ENCODE peak calls at places on chromosomes 4 and X, in nine cellular contexts. One of them, this sample, is unnamed.

GRCh38 chr4:138736362-138736761 is 279.2 kb upstream of the NOCT start:
- DNase-seq in esophagus squamous epithelium: no peak
- DNase-seq in HCT116: no peak
- DNase-seq in stomach: no peak
- DNase-seq in right lobe of liver: no peak
- DNase-seq in GM12878: no peak
- DNase-seq in heart left ventricle: no peak
- DNase-seq in breast epithelium: no peak
- DNase-seq in tibial nerve: no peak
- DNase-seq in this sample: no peak

GRCh38 chr4:153222162-153222789 is 18.0 kb downstream of the TRIM2 start:
- DNase-seq in esophagus squamous epithelium: no peak
- DNase-seq in GM12878: no peak
- DNase-seq in right lobe of liver: peak
- DNase-seq in HCT116: no peak
- DNase-seq in heart left ventricle: peak
- DNase-seq in breast epithelium: peak
- DNase-seq in tibial nerve: peak
- DNase-seq in stomach: peak
- DNase-seq in this sample: peak

GRCh38 chr4:138199568-138200235 is 42.4 kb downstream of the SLC7A11 start:
- DNase-seq in HCT116: peak
- DNase-seq in GM12878: no peak
- DNase-seq in breast epithelium: no peak
- DNase-seq in right lobe of liver: no peak
- DNase-seq in esophagus squamous epithelium: no peak
- DNase-seq in tibial nerve: no peak
- DNase-seq in stomach: peak
- DNase-seq in heart left ventricle: no peak
- DNase-seq in this sample: no peak

GRCh38 chr4:153081693-153082092 is 122.5 kb upstream of the TRIM2 start:
- DNase-seq in right lobe of liver: no peak
- DNase-seq in heart left ventricle: no peak
- DNase-seq in HCT116: no peak
- DNase-seq in GM12878: no peak
- DNase-seq in breast epithelium: no peak
- DNase-seq in stomach: no peak
- DNase-seq in esophagus squamous epithelium: no peak
- DNase-seq in tibial nerve: no peak
- DNase-seq in this sample: no peak

GRCh38 chrX:38891641-38892413 is 90.6 kb downstream of the MID1IP1 start:
- DNase-seq in tibial nerve: no peak
- DNase-seq in GM12878: no peak
- DNase-seq in right lobe of liver: no peak
- DNase-seq in heart left ventricle: no peak
- DNase-seq in stomach: no peak
- DNase-seq in esophagus squamous epithelium: no peak
- DNase-seq in HCT116: no peak
- DNase-seq in breast epithelium: no peak
- DNase-seq in this sample: no peak

GRCh38 chr4:125620066-125620850 is 305.5 kb downstream of the FAT4 start:
- DNase-seq in stomach: no peak
- DNase-seq in breast epithelium: no peak
- DNase-seq in heart left ventricle: no peak
- DNase-seq in HCT116: no peak
- DNase-seq in right lobe of liver: no peak
- DNase-seq in GM12878: no peak
- DNase-seq in esophagus squamous epithelium: no peak
- DNase-seq in tibial nerve: no peak
- DNase-seq in this sample: no peak

GRCh38 chrX:88136328-88136727 is 610.7 kb upstream of the CPXCR1 start:
- DNase-seq in HCT116: no peak
- DNase-seq in breast epithelium: no peak
- DNase-seq in heart left ventricle: no peak
- DNase-seq in right lobe of liver: no peak
- DNase-seq in GM12878: no peak
- DNase-seq in tibial nerve: no peak
- DNase-seq in esophagus squamous epithelium: no peak
- DNase-seq in stomach: no peak
- DNase-seq in this sample: no peak

GRCh38 chr4:75985116-75985515 is 5.6 kb downstream of the SDAD1 start:
- DNase-seq in HCT116: no peak
- DNase-seq in heart left ventricle: no peak
- DNase-seq in stomach: no peak
- DNase-seq in right lobe of liver: no peak
- DNase-seq in esophagus squamous epithelium: no peak
- DNase-seq in tibial nerve: no peak
- DNase-seq in breast epithelium: no peak
- DNase-seq in GM12878: no peak
- DNase-seq in this sample: no peak

GRCh38 chr4:38876636-38877035 is 9.0 kb downstream of the FAM114A1 start:
- DNase-seq in tibial nerve: no peak
- DNase-seq in GM12878: no peak
- DNase-seq in breast epithelium: no peak
- DNase-seq in stomach: no peak
- DNase-seq in HCT116: no peak
- DNase-seq in esophagus squamous epithelium: no peak
- DNase-seq in heart left ventricle: no peak
- DNase-seq in right lobe of liver: no peak
- DNase-seq in this sample: no peak

GRCh38 chr4:114012749-114013148 is 33.3 kb upstream of the ARSJ start:
- DNase-seq in stomach: no peak
- DNase-seq in esophagus squamous epithelium: no peak
- DNase-seq in right lobe of liver: no peak
- DNase-seq in HCT116: no peak
- DNase-seq in tibial nerve: no peak
- DNase-seq in GM12878: no peak
- DNase-seq in heart left ventricle: no peak
- DNase-seq in breast epithelium: no peak
- DNase-seq in this sample: no peak

GRCh38 chrX:84197550-84197949 is 9.6 kb upstream of the RPS6KA6 start:
- DNase-seq in esophagus squamous epithelium: no peak
- DNase-seq in breast epithelium: no peak
- DNase-seq in stomach: no peak
- DNase-seq in heart left ventricle: no peak
- DNase-seq in GM12878: no peak
- DNase-seq in tibial nerve: no peak
- DNase-seq in right lobe of liver: no peak
- DNase-seq in HCT116: no peak
- DNase-seq in this sample: no peak

GRCh38 chr4:26613242-26613641 is 29.4 kb downstream of the TBC1D19 start:
- DNase-seq in breast epithelium: no peak
- DNase-seq in heart left ventricle: no peak
- DNase-seq in esophagus squamous epithelium: no peak
- DNase-seq in right lobe of liver: no peak
- DNase-seq in HCT116: no peak
- DNase-seq in stomach: no peak
- DNase-seq in GM12878: no peak
- DNase-seq in tibial nerve: no peak
- DNase-seq in this sample: no peak

GRCh38 chr4:948101-948935 is 16.1 kb downstream of the TMEM175 start:
- DNase-seq in HCT116: no peak
- DNase-seq in heart left ventricle: peak
- DNase-seq in GM12878: no peak
- DNase-seq in esophagus squamous epithelium: no peak
- DNase-seq in tibial nerve: no peak
- DNase-seq in right lobe of liver: no peak
- DNase-seq in breast epithelium: no peak
- DNase-seq in stomach: peak
- DNase-seq in this sample: no peak

GRCh38 chrX:13742397-13743176 is 8.0 kb downstream of the OFD1 start:
- DNase-seq in right lobe of liver: no peak
- DNase-seq in stomach: no peak
- DNase-seq in heart left ventricle: no peak
- DNase-seq in breast epithelium: no peak
- DNase-seq in esophagus squamous epithelium: no peak
- DNase-seq in tibial nerve: no peak
- DNase-seq in GM12878: peak
- DNase-seq in HCT116: no peak
- DNase-seq in this sample: no peak

GRCh38 chr4:1351854-1352633 is 5.0 kb downstream of the UVSSA start:
- DNase-seq in HCT116: peak
- DNase-seq in right lobe of liver: peak
- DNase-seq in esophagus squamous epithelium: no peak
- DNase-seq in breast epithelium: peak
- DNase-seq in GM12878: peak
- DNase-seq in stomach: peak
- DNase-seq in tibial nerve: peak
- DNase-seq in heart left ventricle: peak
- DNase-seq in this sample: peak

GRCh38 chrX:68684291-68684918 is 36.9 kb downstream of the STARD8 start:
- DNase-seq in tibial nerve: no peak
- DNase-seq in HCT116: no peak
- DNase-seq in breast epithelium: no peak
- DNase-seq in heart left ventricle: peak
- DNase-seq in right lobe of liver: peak
- DNase-seq in GM12878: no peak
- DNase-seq in stomach: no peak
- DNase-seq in esophagus squamous epithelium: no peak
- DNase-seq in this sample: peak

GRCh38 chrX:68686684-68687045 is 39.2 kb downstream of the STARD8 start:
- DNase-seq in HCT116: no peak
- DNase-seq in esophagus squamous epithelium: no peak
- DNase-seq in heart left ventricle: peak
- DNase-seq in GM12878: no peak
- DNase-seq in breast epithelium: peak
- DNase-seq in right lobe of liver: no peak
- DNase-seq in tibial nerve: peak
- DNase-seq in stomach: no peak
- DNase-seq in this sample: peak

GRCh38 chrX:68684919-68685304 is 37.4 kb downstream of the STARD8 start:
- DNase-seq in tibial nerve: no peak
- DNase-seq in right lobe of liver: no peak
- DNase-seq in esophagus squamous epithelium: no peak
- DNase-seq in breast epithelium: no peak
- DNase-seq in stomach: no peak
- DNase-seq in HCT116: no peak
- DNase-seq in heart left ventricle: no peak
- DNase-seq in GM12878: no peak
- DNase-seq in this sample: no peak

GRCh38 chrX:68683580-68683979 is 36.1 kb downstream of the STARD8 start:
- DNase-seq in esophagus squamous epithelium: no peak
- DNase-seq in tibial nerve: no peak
- DNase-seq in stomach: no peak
- DNase-seq in HCT116: no peak
- DNase-seq in heart left ventricle: no peak
- DNase-seq in GM12878: no peak
- DNase-seq in right lobe of liver: no peak
- DNase-seq in breast epithelium: no peak
- DNase-seq in this sample: no peak

GRCh38 chrX:68685722-68686683 is 38.5 kb downstream of the STARD8 start:
- DNase-seq in stomach: no peak
- DNase-seq in right lobe of liver: no peak
- DNase-seq in heart left ventricle: peak
- DNase-seq in esophagus squamous epithelium: peak
- DNase-seq in HCT116: no peak
- DNase-seq in tibial nerve: no peak
- DNase-seq in breast epithelium: no peak
- DNase-seq in GM12878: no peak
- DNase-seq in this sample: peak
- TF ChIP-seq POLR2A in stomach: no peak
- TF ChIP-seq POLR2A in right lobe of liver: no peak
- TF ChIP-seq POLR2A in heart left ventricle: no peak
- TF ChIP-seq POLR2A in esophagus squamous epithelium: peak
- TF ChIP-seq POLR2A in HCT116: no peak
- TF ChIP-seq POLR2A in tibial nerve: no peak
- TF ChIP-seq POLR2A in breast epithelium: no peak
- TF ChIP-seq POLR2A in GM12878: no peak
- TF ChIP-seq POLR2A in this sample: no peak

DNA sequence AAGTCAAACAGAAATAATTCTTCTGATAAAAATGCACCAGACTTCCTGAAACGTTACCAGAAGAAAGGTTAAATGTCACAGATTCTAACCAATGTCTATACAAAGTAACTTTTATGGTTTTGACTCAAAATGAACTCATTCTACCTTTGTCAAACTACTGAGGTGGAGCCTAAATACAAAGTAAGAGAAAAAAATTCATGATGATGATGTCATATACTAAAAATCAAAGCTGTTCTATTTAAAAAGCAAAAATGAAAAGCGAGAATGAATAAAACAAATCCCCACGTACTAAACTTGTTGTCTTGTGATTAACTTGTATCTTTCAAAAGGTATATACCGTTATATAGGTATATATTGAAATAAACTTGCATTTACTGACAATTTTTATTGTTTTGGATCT is 21.7 kb downstream of the GNPDA2 start:
- DNase-seq in GM12878: no peak
- DNase-seq in esophagus squamous epithelium: no peak
- DNase-seq in tibial nerve: no peak
- DNase-seq in stomach: no peak
- DNase-seq in HCT116: no peak
- DNase-seq in heart left ventricle: no peak
- DNase-seq in breast epithelium: no peak
- DNase-seq in right lobe of liver: no peak
- DNase-seq in this sample: no peak
- TF ChIP-seq CTCF in GM12878: no peak
- TF ChIP-seq CTCF in esophagus squamous epithelium: no peak
- TF ChIP-seq CTCF in tibial nerve: no peak
- TF ChIP-seq CTCF in stomach: no peak
- TF ChIP-seq CTCF in HCT116: no peak
- TF ChIP-seq CTCF in heart left ventricle: no peak
- TF ChIP-seq CTCF in breast epithelium: no peak
- TF ChIP-seq CTCF in right lobe of liver: no peak
- TF ChIP-seq CTCF in this sample: no peak

GRCh38 chr4:110354460-110354859 is 121.5 kb upstream of the ENPEP start:
- DNase-seq in heart left ventricle: no peak
- DNase-seq in HCT116: no peak
- DNase-seq in right lobe of liver: no peak
- DNase-seq in esophagus squamous epithelium: no peak
- DNase-seq in stomach: no peak
- DNase-seq in GM12878: no peak
- DNase-seq in breast epithelium: no peak
- DNase-seq in tibial nerve: no peak
- DNase-seq in this sample: no peak
- H3K4me3 ChIP-seq in heart left ventricle: peak
- H3K4me3 ChIP-seq in HCT116: no peak
- H3K4me3 ChIP-seq in right lobe of liver: no peak
- H3K4me3 ChIP-seq in esophagus squamous epithelium: no peak
- H3K4me3 ChIP-seq in stomach: no peak
- H3K4me3 ChIP-seq in GM12878: no peak
- H3K4me3 ChIP-seq in breast epithelium: no peak
- H3K4me3 ChIP-seq in tibial nerve: no peak
- H3K4me3 ChIP-seq in this sample: no peak

GRCh38 chr4:3831529-3832150 is 65.5 kb downstream of the ADRA2C start:
- DNase-seq in breast epithelium: no peak
- DNase-seq in HCT116: no peak
- DNase-seq in heart left ventricle: no peak
- DNase-seq in esophagus squamous epithelium: no peak
- DNase-seq in right lobe of liver: no peak
- DNase-seq in GM12878: no peak
- DNase-seq in tibial nerve: no peak
- DNase-seq in stomach: no peak
- DNase-seq in this sample: no peak
- TF ChIP-seq POLR2A in breast epithelium: no peak
- TF ChIP-seq POLR2A in HCT116: no peak
- TF ChIP-seq POLR2A in heart left ventricle: no peak
- TF ChIP-seq POLR2A in esophagus squamous epithelium: no peak
- TF ChIP-seq POLR2A in right lobe of liver: no peak
- TF ChIP-seq POLR2A in GM12878: no peak
- TF ChIP-seq POLR2A in tibial nerve: no peak
- TF ChIP-seq POLR2A in stomach: no peak
- TF ChIP-seq POLR2A in this sample: no peak